ENCODE peak calls at places on chromosome 7, in five cellular contexts. G is cardiac muscle cell, T is GM12864, F is NB4, M is OCI-LY7. Y is an unnamed sample.

GRCh38 chr7:112176241-112176640 is 30.0 kb downstream of the DOCK4 start:
- DNase-seq in G (no peak), T (no peak), F (no peak), M (no peak), Y (no peak)

GRCh38 chr7:29421010-29421956 is 142.4 kb upstream of the PRR15 start:
- DNase-seq in G (no peak), T (no peak), F (no peak), M (no peak), Y (peak)

GRCh38 chr7:18356195-18356645 is 139.3 kb upstream of the HDAC9 start:
- DNase-seq in G (peak), T (no peak), F (peak), M (peak), Y (peak)

GRCh38 chr7:6416516-6417145 is 31.1 kb downstream of the DAGLB start:
- DNase-seq in G (peak), T (no peak), F (peak), M (no peak), Y (no peak)

GRCh38 chr7:83824214-83824613 is 175.3 kb upstream of the SEMA3E start:
- DNase-seq in G (no peak), T (no peak), F (no peak), M (no peak), Y (no peak)

GRCh38 chr7:66500087-66500486 is 128.6 kb upstream of the KCTD7 start:
- DNase-seq in G (no peak), T (peak), F (no peak), M (peak), Y (peak)

GRCh38 chr7:70380315-70381027 is 751.5 kb upstream of the GALNT17 start:
- DNase-seq in G (no peak), T (no peak), F (no peak), M (no peak), Y (no peak)

GRCh38 chr7:138243430-138243829 is 167.2 kb downstream of the AKR1D1 start:
- DNase-seq in G (peak), T (no peak), F (peak), M (no peak), Y (no peak)

GRCh38 chr7:19224951-19225350 is 79.7 kb upstream of the FERD3L start:
- DNase-seq in G (no peak), T (no peak), F (no peak), M (no peak), Y (no peak)

GRCh38 chr7:131950758-131951157 is 394.3 kb upstream of the PODXL start:
- DNase-seq in G (no peak), T (no peak), F (no peak), M (no peak), Y (no peak)

GRCh38 chr7:75531359-75531821 is 39.3 kb downstream of the SPDYE5 start:
- DNase-seq in G (no peak), T (no peak), F (peak), M (no peak), Y (no peak)

GRCh38 chr7:28732037-28732869 is 225.9 kb downstream of the TRIL start:
- DNase-seq in G (peak), T (no peak), F (no peak), M (no peak), Y (no peak)

GRCh38 chr7:46054290-46054689 is 133.2 kb upstream of the IGFBP3 start:
- DNase-seq in G (peak), T (no peak), F (no peak), M (no peak), Y (no peak)

GRCh38 chr7:30920584-30921539 is 9.2 kb downstream of the AQP1 start:
- DNase-seq in G (peak), T (no peak), F (no peak), M (no peak), Y (no peak)

GRCh38 chr7:15920953-15921352 is 234.5 kb upstream of the MEOX2 start:
- DNase-seq in G (no peak), T (no peak), F (no peak), M (no peak), Y (no peak)

GRCh38 chr7:155257482-155258232 is 40.0 kb upstream of the INSIG1 start:
- DNase-seq in G (peak), T (no peak), F (no peak), M (no peak), Y (no peak)

GRCh38 chr7:26397786-26398435 is 106.2 kb downstream of the SNX10 start:
- DNase-seq in G (no peak), T (no peak), F (peak), M (peak), Y (peak)

GRCh38 chr7:128427289-128427891 is 17.6 kb upstream of the IMPDH1 start:
- DNase-seq in G (peak), T (no peak), F (peak), M (peak), Y (peak)

GRCh38 chr7:91876391-91877133 is 3.9 kb downstream of the MTERF1 start:
- DNase-seq in G (peak), T (no peak), F (no peak), M (no peak), Y (no peak)

GRCh38 chr7:2120251-2120660 is 112.5 kb downstream of the MAD1L1 start:
- DNase-seq in G (peak), T (no peak), F (no peak), M (no peak), Y (no peak)

GRCh38 chr7:36040679-36041078 is 112.4 kb upstream of the EEPD1 start:
- DNase-seq in G (peak), T (no peak), F (no peak), M (no peak), Y (no peak)

GRCh38 chr7:28792858-28793257 is 165.3 kb downstream of the TRIL start:
- DNase-seq in G (no peak), T (no peak), F (no peak), M (peak), Y (peak)

GRCh38 chr7:98681951-98682350 is 64.9 kb downstream of the NPTX2 start:
- DNase-seq in G (no peak), T (no peak), F (no peak), M (peak), Y (peak)

GRCh38 chr7:114973147-114973546 is 51.3 kb downstream of the MDFIC start:
- DNase-seq in G (peak), T (no peak), F (no peak), M (no peak), Y (no peak)

GRCh38 chr7:22444181-22444966 is 55.6 kb downstream of the STEAP1B start:
- DNase-seq in G (peak), T (no peak), F (no peak), M (peak), Y (peak)

GRCh38 chr7:92306153-92306552 is 60.4 kb downstream of the ANKIB1 start:
- DNase-seq in G (no peak), T (no peak), F (no peak), M (no peak), Y (no peak)

GRCh38 chr7:36788814-36789470 is 64.6 kb upstream of the AOAH start:
- DNase-seq in G (no peak), T (no peak), F (no peak), M (no peak), Y (no peak)

GRCh38 chr7:85828654-85829053 is 641.8 kb upstream of the SEMA3D start:
- DNase-seq in G (no peak), T (no peak), F (no peak), M (no peak), Y (no peak)

GRCh38 chr7:155001756-155002410 is 1.0 kb downstream of the PAXIP1 start:
- DNase-seq in G (peak), T (no peak), F (peak), M (peak), Y (peak)

GRCh38 chr7:68984331-68984730 is 613.9 kb upstream of the AUTS2 start:
- DNase-seq in G (peak), T (no peak), F (no peak), M (no peak), Y (no peak)

GRCh38 chr7:135917721-135918120 is 59.4 kb downstream of the MTPN start:
- DNase-seq in G (no peak), T (no peak), F (peak), M (no peak), Y (no peak)

GRCh38 chr7:128167316-128167691 is 73.8 kb upstream of the LEP start:
- DNase-seq in G (peak), T (no peak), F (peak), M (no peak), Y (no peak)

GRCh38 chr7:91264924-91265681 is 870 bp downstream of the FZD1 start:
- DNase-seq in G (peak), T (no peak), F (peak), M (peak), Y (peak)

GRCh38 chr7:43878867-43879266 is 9.6 kb upstream of the MRPS24 start:
- DNase-seq in G (peak), T (no peak), F (no peak), M (no peak), Y (no peak)

GRCh38 chr7:137592232-137592896 is 248.8 kb upstream of the PTN start:
- DNase-seq in G (peak), T (no peak), F (peak), M (peak), Y (peak)

GRCh38 chr7:118974836-118975235 is 750.3 kb downstream of the ANKRD7 start:
- DNase-seq in G (no peak), T (no peak), F (no peak), M (no peak), Y (no peak)

GRCh38 chr7:16644987-16645592 is 464 bp downstream of the ANKMY2 start:
- DNase-seq in G (peak), T (no peak), F (no peak), M (peak), Y (no peak)

GRCh38 chr7:138387755-138388475 is 72.1 kb upstream of the TRIM24 start:
- DNase-seq in G (no peak), T (no peak), F (no peak), M (no peak), Y (peak)

GRCh38 chr7:106863216-106863997 is 1.7 kb upstream of the PIK3CG start:
- DNase-seq in G (no peak), T (no peak), F (peak), M (no peak), Y (no peak)

GRCh38 chr7:106866298-106867281 is 1.5 kb downstream of the PIK3CG start:
- DNase-seq in G (no peak), T (peak), F (peak), M (peak), Y (peak)

GRCh38 chr7:106864298-106865081 is 592 bp upstream of the PIK3CG start:
- DNase-seq in G (peak), T (peak), F (peak), M (peak), Y (peak)

GRCh38 chr7:106867641-106868351 is 2.7 kb downstream of the PIK3CG start:
- DNase-seq in G (no peak), T (no peak), F (no peak), M (no peak), Y (no peak)

GRCh38 chr7:106865130-106866115 is at the start of gene PIK3CG:
- DNase-seq in G (peak), T (peak), F (peak), M (peak), Y (peak)
- H3K4me3 ChIP-seq in G (no peak), T (peak), F (peak), M (peak), Y (peak)

DNA sequence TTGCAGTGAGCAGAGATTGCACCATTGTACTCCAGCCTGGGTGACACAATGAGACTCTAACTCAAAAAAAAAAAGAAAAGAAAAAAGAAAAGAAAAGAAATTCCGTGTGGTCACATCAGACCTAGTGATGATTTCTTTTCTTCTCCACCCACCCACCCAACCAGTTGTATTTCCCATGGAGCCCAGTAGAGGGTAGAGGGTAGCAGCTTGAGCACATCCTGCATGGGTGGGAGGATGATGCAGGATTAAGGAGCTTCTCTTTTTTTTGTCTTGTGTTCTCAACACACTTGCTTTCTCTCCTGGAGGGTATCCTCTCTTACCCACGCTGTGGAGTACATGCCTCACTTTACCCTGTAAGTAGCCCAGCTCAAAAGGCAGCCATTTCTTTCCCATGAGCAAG is 118.6 kb upstream of the CARD11 start:
- DNase-seq in G (peak), T (no peak), F (peak), M (peak), Y (peak)
- TF ChIP-seq CTCF in G (peak), T (peak), F (peak), M (peak), Y (no peak)

GRCh38 chr7:151062399-151063211 is 3.2 kb downstream of the SLC4A2 start:
- DNase-seq in G (peak), T (no peak), F (no peak), M (no peak), Y (no peak)
- H3K4me3 ChIP-seq in G (peak), T (no peak), F (no peak), M (no peak), Y (no peak)

GRCh38 chr7:80047032-80047431 is 87.6 kb upstream of the GNAI1 start:
- DNase-seq in G (no peak), T (no peak), F (no peak), M (no peak), Y (no peak)

GRCh38 chr7:80044796-80045195 is 89.8 kb upstream of the GNAI1 start:
- DNase-seq in G (no peak), T (no peak), F (no peak), M (no peak), Y (no peak)

GRCh38 chr7:80053098-80053497 is 81.5 kb upstream of the GNAI1 start:
- DNase-seq in G (no peak), T (no peak), F (no peak), M (no peak), Y (no peak)

GRCh38 chr7:80047856-80048459 is 86.7 kb upstream of the GNAI1 start:
- DNase-seq in G (peak), T (no peak), F (no peak), M (no peak), Y (no peak)
- TF ChIP-seq CTCF in G (peak), T (no peak), F (no peak), M (peak), Y (no peak)

Y was measured in GM12865.